ENCODE peak calls at places on chromosomes 12 and 14, in eight cellular contexts. Y is AG09309, M is pancreas, D is choroid plexus epithelial cell, B is neural progenitor cell, U is type B pancreatic cell, R is PC-3, X is HCT116. J is an unnamed sample.

GRCh38 chr14:103140316-103141109 is 17.3 kb downstream of the TNFAIP2 start:
- DNase-seq in U (no peak), B (no peak), D (no peak), Y (no peak), M (no peak), X (no peak), R (no peak), J (no peak)

GRCh38 chr14:92173668-92174067 is 51.9 kb downstream of the CPSF2 start:
- DNase-seq in B (no peak), M (no peak), X (no peak), D (peak), R (no peak), U (no peak), Y (no peak), J (no peak)

GRCh38 chr12:46786774-46787173 is 39.0 kb downstream of the SLC38A4 start:
- DNase-seq in X (no peak), M (no peak), D (peak), Y (no peak), R (peak), B (no peak), U (no peak), J (no peak)

GRCh38 chr14:105488781-105489606 is 2.1 kb upstream of the TEDC1 start:
- DNase-seq in D (no peak), B (peak), M (peak), Y (no peak), U (no peak), R (no peak), X (no peak), J (no peak)

GRCh38 chr12:74530676-74531075 is 7.0 kb upstream of the ATXN7L3B start:
- DNase-seq in X (no peak), B (no peak), U (no peak), Y (no peak), D (no peak), M (no peak), R (no peak), J (no peak)

GRCh38 chr12:52443966-52444365 is 8.0 kb downstream of the KRT6B start:
- DNase-seq in M (no peak), R (no peak), Y (no peak), B (no peak), U (no peak), D (no peak), X (no peak), J (no peak)

GRCh38 chr12:110957159-110957558 is 36.8 kb upstream of the MYL2 start:
- DNase-seq in X (no peak), B (no peak), M (no peak), Y (no peak), D (no peak), U (no peak), R (no peak), J (no peak)

GRCh38 chr12:55720894-55721444 is 776 bp downstream of the RDH5 start:
- DNase-seq in R (peak), X (peak), M (peak), D (peak), U (no peak), B (peak), Y (peak), J (no peak)

GRCh38 chr12:69096669-69097364 is 142.6 kb upstream of the CPSF6 start:
- DNase-seq in R (peak), M (no peak), Y (no peak), U (no peak), B (no peak), D (peak), X (no peak), J (peak)

GRCh38 chr14:80867091-80867490 is 74.4 kb downstream of the CEP128 start:
- DNase-seq in R (peak), Y (no peak), U (no peak), D (no peak), X (no peak), B (no peak), M (no peak), J (no peak)

GRCh38 chr14:55133416-55133815 is 4.4 kb downstream of the LGALS3 start:
- DNase-seq in R (no peak), Y (no peak), X (peak), U (no peak), M (no peak), B (peak), D (peak), J (no peak)
- TF ChIP-seq CTCF in R (no peak), Y (peak), X (peak), U (peak), M (no peak), B (peak), D (peak), J (peak)

DNA sequence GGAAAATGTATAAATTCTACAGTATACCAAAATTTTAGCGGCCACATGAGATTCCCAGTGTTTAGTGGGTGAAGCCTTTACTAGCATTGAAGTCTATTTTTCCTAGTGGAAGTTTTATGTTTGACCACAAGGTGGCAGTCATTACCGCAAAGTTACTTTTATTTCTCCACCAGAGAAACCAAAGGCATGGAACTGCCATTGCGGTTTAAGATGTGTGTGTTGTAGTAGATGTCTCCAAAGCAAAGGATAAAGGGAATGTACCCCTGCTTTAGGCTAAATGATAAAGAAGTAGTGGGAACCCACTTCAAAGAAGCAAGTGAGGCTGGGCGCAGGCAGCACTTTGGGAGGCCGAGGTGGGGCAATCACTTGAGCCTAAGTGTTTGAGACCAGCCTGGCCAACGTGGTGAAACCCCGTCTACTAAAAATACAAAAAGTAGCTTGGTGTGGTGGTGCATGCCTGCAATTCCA is 140.5 kb downstream of the PRKCH start:
- DNase-seq in Y (no peak), D (peak), U (no peak), X (peak), B (peak), R (peak), M (no peak), J (peak)
- TF ChIP-seq CTCF in Y (peak), D (peak), U (peak), X (peak), B (peak), R (peak), M (peak), J (peak)

GRCh38 chr14:71372411-71372838 is 465.2 kb downstream of the PCNX1 start:
- DNase-seq in X (no peak), B (no peak), Y (peak), M (no peak), D (peak), R (peak), U (no peak), J (no peak)

GRCh38 chr14:71377099-71377498 is 469.8 kb downstream of the PCNX1 start:
- DNase-seq in R (no peak), U (no peak), B (no peak), X (no peak), Y (no peak), D (no peak), M (peak), J (no peak)

GRCh38 chr14:71373773-71374172 is 466.5 kb downstream of the PCNX1 start:
- DNase-seq in Y (no peak), R (no peak), U (no peak), B (no peak), M (no peak), X (no peak), D (no peak), J (no peak)

GRCh38 chr14:71371711-71372396 is 464.6 kb downstream of the PCNX1 start:
- DNase-seq in D (peak), Y (no peak), B (no peak), R (peak), M (no peak), X (no peak), U (no peak), J (no peak)

GRCh38 chr14:71374989-71375388 is 467.7 kb downstream of the PCNX1 start:
- DNase-seq in U (no peak), Y (no peak), B (no peak), D (no peak), M (no peak), X (no peak), R (no peak), J (no peak)
- TF ChIP-seq CTCF in U (no peak), Y (no peak), B (no peak), D (no peak), M (no peak), X (no peak), R (no peak), J (no peak)

DNA sequence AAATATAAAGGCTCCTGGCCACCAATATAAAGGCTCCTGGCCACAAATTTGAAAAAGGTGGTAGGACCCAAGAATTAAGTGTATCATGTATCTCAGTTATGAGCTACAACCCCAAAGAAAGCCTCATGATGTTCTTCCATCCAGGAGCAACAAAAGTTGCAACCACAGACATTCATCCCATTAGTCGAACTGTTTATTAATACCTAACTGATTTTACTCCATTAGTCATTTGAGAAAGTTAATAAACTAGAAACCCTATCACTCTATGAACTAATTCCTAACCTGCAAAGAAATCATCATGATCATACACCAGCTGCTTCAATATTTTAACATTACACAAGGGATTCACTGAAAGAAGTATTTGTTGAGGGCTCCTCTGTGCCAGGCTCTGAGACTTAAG is 253.2 kb upstream of the GRIP1 start:
- DNase-seq in B (no peak), U (no peak), Y (no peak), D (no peak), X (no peak), M (no peak), R (no peak), J (no peak)
- TF ChIP-seq CTCF in B (no peak), U (no peak), Y (no peak), D (no peak), X (no peak), M (no peak), R (no peak), J (no peak)

DNA sequence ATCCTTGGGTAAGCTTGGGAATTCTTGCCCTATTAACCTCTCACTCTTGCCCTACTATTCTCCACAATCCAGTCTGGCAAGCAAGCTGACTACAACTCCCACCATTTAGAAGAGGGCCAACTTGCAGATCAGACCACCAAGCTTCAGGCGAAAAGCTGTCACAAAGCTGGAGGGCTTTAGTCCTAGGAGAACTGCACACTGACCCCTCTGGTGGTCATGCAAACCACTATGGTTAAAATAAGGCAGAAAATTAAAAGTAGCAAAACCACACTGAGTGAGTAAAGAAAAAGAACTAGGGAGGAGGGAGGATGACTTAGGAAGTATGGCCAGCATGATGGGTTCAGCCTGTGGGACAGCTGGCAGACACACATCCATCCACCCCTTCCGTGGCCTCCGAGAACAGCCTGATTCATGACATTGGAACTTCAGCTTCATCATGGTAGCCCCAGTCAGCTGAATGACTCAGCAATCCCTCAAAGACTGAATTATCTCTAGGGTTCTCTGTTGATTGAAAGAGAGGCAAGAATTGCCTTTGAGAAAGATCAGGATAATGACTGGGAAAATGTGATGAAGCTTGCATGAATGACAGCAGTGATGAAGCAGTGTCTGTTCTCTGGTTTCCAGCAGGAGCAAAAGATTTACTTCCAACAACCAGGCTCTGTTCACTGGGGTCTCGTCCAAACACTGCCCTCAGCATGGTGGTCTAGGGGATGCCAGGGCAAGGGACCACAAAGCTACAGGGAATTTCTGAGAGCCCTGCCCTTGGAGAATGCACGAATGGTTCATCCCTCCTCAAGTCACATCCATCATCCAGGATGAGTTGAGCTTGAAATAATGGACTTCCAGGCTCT is 24.4 kb downstream of the PITPNM2 start:
- DNase-seq in Y (peak), U (no peak), X (peak), M (no peak), B (no peak), D (peak), R (peak), J (no peak)
- TF ChIP-seq CTCF in Y (peak), U (peak), X (no peak), M (no peak), B (peak), D (peak), R (peak), J (no peak)

DNA sequence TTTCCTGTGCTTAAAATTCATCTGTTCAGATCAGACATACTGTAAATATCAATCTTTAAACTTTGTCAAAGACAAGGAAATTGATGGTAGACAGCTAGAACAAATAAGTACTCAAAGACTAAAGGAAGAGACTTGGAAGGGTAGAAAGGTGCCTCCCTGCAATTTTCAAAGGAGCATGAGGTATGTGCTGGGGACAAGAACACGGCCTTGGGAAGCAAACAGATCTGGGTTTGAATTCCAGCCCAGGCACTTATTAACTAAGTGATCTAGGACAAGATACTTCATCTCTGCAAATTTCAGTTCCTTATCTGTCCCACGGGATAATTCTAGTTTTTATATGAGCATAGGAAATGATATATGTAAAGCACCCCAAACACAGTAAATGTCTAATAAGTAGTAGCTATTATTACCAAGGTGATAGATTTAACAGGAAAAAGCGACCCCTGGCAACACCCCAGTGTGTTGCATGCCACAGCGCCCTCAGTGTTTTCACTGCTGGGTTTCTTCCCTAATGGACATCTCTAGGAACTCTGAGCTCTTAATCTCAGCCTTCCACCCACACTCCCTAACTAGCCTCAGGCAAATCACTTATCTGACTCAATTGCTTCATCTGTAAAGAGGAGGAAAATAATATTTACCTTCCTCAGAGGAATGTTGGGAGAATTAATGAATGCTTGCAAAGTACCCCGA is 44.7 kb upstream of the BMP4 start:
- DNase-seq in U (no peak), X (no peak), R (no peak), D (no peak), B (peak), M (no peak), Y (no peak), J (no peak)
- TF ChIP-seq CTCF in U (peak), X (peak), R (peak), D (no peak), B (peak), M (no peak), Y (no peak), J (no peak)

DNA sequence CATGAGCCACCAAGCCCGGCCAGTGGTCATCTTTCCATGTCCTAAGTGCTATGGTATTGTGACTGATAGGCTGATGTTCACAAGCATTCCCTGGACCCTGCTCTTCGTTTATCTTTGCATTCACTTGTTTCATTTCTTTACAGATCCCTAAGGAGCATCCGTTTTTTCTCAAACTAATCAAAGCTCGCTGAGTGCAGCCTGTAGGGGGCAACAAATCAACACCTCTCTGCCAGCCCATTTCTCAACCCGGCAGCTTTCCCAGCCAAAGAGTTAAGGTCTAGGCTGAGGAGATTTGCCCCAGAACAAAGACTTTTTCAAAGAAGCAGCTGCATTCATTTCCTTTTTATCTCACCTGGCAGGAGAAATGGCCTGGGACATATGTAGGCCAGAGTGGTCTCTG is 12.1 kb downstream of the SIRT4 start:
- DNase-seq in B (peak), R (peak), Y (no peak), D (peak), U (no peak), X (no peak), M (no peak), J (no peak)
- TF ChIP-seq CTCF in B (peak), R (peak), Y (peak), D (peak), U (peak), X (peak), M (no peak), J (no peak)

GRCh38 chr12:18861287-18861858 is 123.5 kb downstream of the CAPZA3 start:
- DNase-seq in M (no peak), X (peak), D (peak), R (peak), Y (no peak), B (no peak), U (no peak), J (no peak)
- TF ChIP-seq CTCF in M (peak), X (peak), D (peak), R (peak), Y (peak), B (peak), U (peak), J (no peak)